ENCODE peak calls at places on chromosome 18, in five cellular contexts. T, V, M, Y and W are unnamed samples.

GRCh38 chr18:1438458-1438910 is 533.8 kb downstream of the ADCYAP1 start:
- DNase-seq in T (no peak), Y (no peak), M (no peak), V (no peak), W (no peak)

GRCh38 chr18:12470382-12471090 is 62.8 kb downstream of the PRELID3A start:
- DNase-seq in M (no peak), V (peak; percentile 19), Y (no peak), T (no peak), W (no peak)

GRCh38 chr18:32301361-32301760 is 111.5 kb downstream of the MEP1B start:
- DNase-seq in M (no peak), V (no peak), Y (no peak), T (no peak), W (no peak)

GRCh38 chr18:29154758-29155725 is 978.1 kb upstream of the CDH2 start:
- DNase-seq in T (no peak), V (peak; percentile 76), M (no peak), Y (no peak), W (peak; percentile 94)

GRCh38 chr18:2906522-2907458 is 60.0 kb downstream of the EMILIN2 start:
- DNase-seq in M (peak; percentile 35), V (no peak), Y (no peak), T (peak; percentile 59), W (no peak)

GRCh38 chr18:24414349-24415003 is 12.0 kb upstream of the IMPACT start:
- DNase-seq in T (no peak), M (no peak), V (no peak), Y (no peak), W (no peak)

GRCh38 chr18:57461652-57462269 is 26.6 kb downstream of the ONECUT2 start:
- DNase-seq in Y (no peak), T (no peak), M (no peak), V (no peak), W (no peak)

GRCh38 chr18:41526046-41526445 is 429.0 kb upstream of the PIK3C3 start:
- DNase-seq in M (no peak), Y (no peak), T (no peak), V (no peak), W (no peak)

GRCh38 chr18:62526098-62527025 is 3.5 kb downstream of the ZCCHC2 start:
- DNase-seq in T (peak; percentile 86), M (peak; percentile 89), Y (peak; percentile 86), V (peak; percentile 87), W (no peak)

GRCh38 chr18:51083398-51083797 is 53.4 kb downstream of the SMAD4 start:
- DNase-seq in M (no peak), Y (no peak), V (no peak), T (no peak), W (no peak)

GRCh38 chr18:32772580-32773186 is at the start of gene KLHL14:
- DNase-seq in Y (no peak), V (no peak), T (no peak), M (no peak), W (no peak)

GRCh38 chr18:28174181-28174906 is 2.6 kb downstream of the CDH2 start:
- DNase-seq in V (no peak), Y (no peak), M (no peak), T (no peak), W (no peak)

GRCh38 chr18:49279041-49279440 is 181.4 kb downstream of the DYM start:
- DNase-seq in Y (no peak), T (no peak), M (no peak), V (no peak), W (no peak)

GRCh38 chr18:59041296-59041695 is 98.4 kb upstream of the SEC11C start:
- DNase-seq in V (no peak), M (no peak), T (no peak), Y (no peak), W (no peak)

GRCh38 chr18:59041819-59042476 is 97.7 kb upstream of the SEC11C start:
- DNase-seq in Y (no peak), M (no peak), T (no peak), V (no peak), W (no peak)

GRCh38 chr18:59038295-59039039 is 101.2 kb upstream of the SEC11C start:
- DNase-seq in M (no peak), T (no peak), Y (no peak), V (no peak), W (no peak)

GRCh38 chr18:59040770-59041148 is 98.9 kb upstream of the SEC11C start:
- DNase-seq in T (no peak), Y (no peak), V (no peak), M (no peak), W (no peak)

GRCh38 chr18:59039449-59039848 is 100.2 kb upstream of the SEC11C start:
- DNase-seq in T (no peak), M (no peak), V (no peak), Y (no peak), W (no peak)
- H3K4me3 ChIP-seq in T (no peak overlapping the region), M (no peak overlapping the region), V (no peak overlapping the region), Y (no peak overlapping the region), W (no peak overlapping the region)

GRCh38 chr18:67710639-67711038 is 194.1 kb upstream of the DSEL start:
- DNase-seq in M (no peak), V (peak; percentile 20), T (no peak), Y (no peak), W (no peak)

DNA sequence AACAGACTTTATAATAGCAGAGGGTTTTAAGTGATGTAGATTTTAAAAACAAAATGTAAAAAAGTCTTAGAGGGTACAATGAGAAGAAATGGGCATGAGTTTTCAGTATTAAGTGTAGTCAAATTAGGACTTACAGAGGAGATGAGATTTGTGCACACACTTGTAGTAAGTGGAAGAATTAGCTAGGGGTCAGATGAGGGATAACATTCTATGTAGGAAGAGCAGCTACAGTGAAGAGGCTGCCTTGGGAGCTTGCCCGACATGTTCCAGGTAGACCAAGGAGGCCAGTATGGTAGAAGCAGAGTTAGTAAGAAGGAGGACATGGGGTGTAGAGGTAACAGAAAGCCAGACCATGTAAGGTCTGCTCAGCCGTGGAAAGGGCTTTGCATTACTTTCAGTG is 189.2 kb upstream of the DSEL start:
- DNase-seq in M (no peak), V (peak; percentile 50), T (no peak), Y (no peak), W (no peak)
- TF ChIP-seq CTCF in M (no peak), V (peak; percentile 38), T (no peak), Y (no peak), W (no peak)

DNA sequence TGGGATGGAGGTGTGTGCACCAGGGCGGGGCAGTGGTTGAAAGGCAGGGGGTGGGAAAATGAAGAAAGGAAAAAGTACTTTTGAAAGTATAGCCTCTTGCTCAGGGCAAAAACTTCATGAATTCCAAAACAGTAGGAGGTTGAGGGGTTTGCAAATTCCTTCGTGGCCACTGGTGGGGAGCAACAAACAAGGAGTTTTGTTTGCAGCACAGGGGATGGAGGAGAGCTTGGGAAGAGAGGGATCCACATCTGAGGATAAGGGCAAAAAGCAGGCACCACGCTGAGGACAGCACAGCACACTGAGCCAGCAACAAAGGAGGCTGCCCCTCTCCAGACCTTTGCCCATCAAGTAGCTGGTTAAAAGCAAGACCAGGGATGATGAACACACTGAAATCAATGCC is 149.0 kb downstream of the TCF4 start:
- DNase-seq in V (no peak), M (no peak), Y (no peak), T (no peak), W (no peak)
- H3K4me3 ChIP-seq in V (no peak overlapping the region), M (no peak overlapping the region), Y (no peak overlapping the region), T (no peak overlapping the region), W (no peak overlapping the region)

GRCh38 chr18:10488022-10488421 is 33.6 kb downstream of the APCDD1 start:
- DNase-seq in Y (no peak), T (peak; percentile 54), M (no peak), V (peak; percentile 24), W (no peak)

GRCh38 chr18:10487161-10487560 is 32.7 kb downstream of the APCDD1 start:
- DNase-seq in T (no peak), V (no peak), Y (no peak), M (no peak), W (no peak)

GRCh38 chr18:10485475-10485874 is 31.0 kb downstream of the APCDD1 start:
- DNase-seq in T (no peak), M (no peak), V (no peak), Y (no peak), W (no peak)

GRCh38 chr18:10495936-10496335 is 29.9 kb upstream of the NAPG start:
- DNase-seq in M (no peak), V (no peak), T (no peak), Y (no peak), W (no peak)

DNA sequence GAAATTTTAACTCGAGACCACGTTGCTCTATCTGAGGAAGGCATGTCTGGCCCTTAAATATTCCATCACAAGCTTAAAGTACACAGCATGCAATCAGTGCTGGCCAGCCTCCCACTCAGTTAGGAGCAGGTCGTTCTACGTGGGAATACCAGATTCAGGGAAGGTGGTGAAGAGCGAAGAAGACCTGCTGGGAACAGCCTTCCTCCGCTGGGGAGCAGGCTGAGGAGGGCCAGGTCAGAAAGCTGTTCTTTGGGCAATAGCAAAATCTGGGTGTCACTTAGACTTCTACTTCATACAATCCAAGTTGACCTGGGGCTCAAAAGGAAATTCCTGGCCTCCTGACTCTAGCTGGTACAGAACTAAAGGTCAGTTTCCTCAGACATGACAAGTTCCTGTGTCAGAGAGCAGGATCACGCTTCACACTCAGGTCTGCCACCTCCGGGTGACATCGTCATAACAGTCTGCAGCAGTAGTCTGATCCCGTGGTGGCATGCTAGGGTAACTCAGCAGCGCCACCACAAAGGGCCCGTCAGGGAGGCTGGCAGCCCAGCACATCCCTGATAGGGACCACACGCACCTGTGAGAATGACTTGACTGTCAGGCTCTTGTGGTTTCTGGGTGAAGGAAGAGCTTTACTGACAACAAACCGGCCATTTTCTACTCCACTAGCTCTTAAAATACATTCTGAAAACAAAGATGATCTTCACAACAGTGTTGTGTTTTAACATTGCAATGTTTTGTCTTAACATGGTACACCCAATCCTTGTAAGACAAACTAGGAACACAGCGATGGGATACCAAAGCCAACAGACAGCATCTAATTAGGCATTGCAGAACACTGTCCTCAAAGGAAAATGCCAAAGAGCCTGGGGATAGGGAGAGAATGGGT is 35.2 kb upstream of the NAPG start:
- DNase-seq in V (no peak), Y (no peak), T (no peak), M (no peak), W (no peak)
- TF ChIP-seq CTCF in V (no peak), Y (peak; percentile 41), T (no peak), M (no peak), W (no peak)

GRCh38 chr18:48045744-48046143 is 115.3 kb upstream of the SMAD2 start:
- DNase-seq in Y (no peak), V (no peak), M (no peak), T (no peak), W (no peak)
- H3K4me3 ChIP-seq in Y (no peak overlapping the region), V (no peak overlapping the region), M (no peak overlapping the region), T (no peak overlapping the region), W (no peak overlapping the region)

DNA sequence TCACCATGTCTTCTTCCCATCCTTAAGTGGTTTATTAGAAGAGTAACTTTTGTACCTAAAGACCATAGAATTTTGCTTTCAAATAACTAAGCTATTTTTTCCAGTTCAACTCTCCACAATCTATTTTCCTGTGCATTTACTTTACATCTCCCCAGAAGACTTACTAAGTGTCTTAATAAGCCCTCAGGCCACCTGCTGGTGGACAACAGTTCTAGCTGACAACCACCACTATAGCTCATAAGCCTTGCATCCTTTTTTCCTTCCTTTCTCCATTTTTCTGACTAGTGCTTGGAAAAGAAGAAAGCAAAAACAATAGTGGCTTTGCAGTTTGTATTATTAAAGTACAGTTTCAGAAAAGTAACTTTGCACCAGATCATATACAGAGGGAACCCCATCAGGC is 149.5 kb upstream of the TMEM200C start:
- DNase-seq in V (peak; percentile 52), Y (no peak), M (no peak), T (no peak), W (no peak)
- TF ChIP-seq CTCF in V (peak; percentile 62), Y (no peak), M (no peak), T (no peak), W (no peak)

GRCh38 chr18:46155652-46156051 is 51.5 kb downstream of the HAUS1 start:
- DNase-seq in M (no peak), Y (no peak), V (peak; percentile 80), T (no peak), W (peak; percentile 82)
- H3K4me3 ChIP-seq in M (no peak overlapping the region), Y (no peak overlapping the region), V (no peak overlapping the region), T (no peak overlapping the region), W (no peak overlapping the region)